ENCODE peak calls at places on chromosomes 6 and 20, in five cellular contexts. One of them, this sample, is unnamed. For H3K4me1, the result is how much of the 10 kb centered on the place peaks cover.

GRCh38 chr20:34997171-34997570 is 41.5 kb downstream of the MYH7B start:
- DNase-seq in tibial nerve: no peak
- DNase-seq in Peyer's patch: peak
- DNase-seq in endothelial cell of umbilical vein: no peak
- DNase-seq in colonic mucosa: peak
- DNase-seq in this sample: no peak

GRCh38 chr6:132020138-132020551 is 69.0 kb upstream of the CCN2 start:
- DNase-seq in Peyer's patch: peak
- DNase-seq in tibial nerve: peak
- DNase-seq in colonic mucosa: no peak
- DNase-seq in endothelial cell of umbilical vein: peak
- DNase-seq in this sample: no peak

GRCh38 chr20:5718896-5719595 is 31.2 kb upstream of the SHLD1 start:
- DNase-seq in tibial nerve: no peak
- DNase-seq in Peyer's patch: no peak
- DNase-seq in endothelial cell of umbilical vein: no peak
- DNase-seq in colonic mucosa: no peak
- DNase-seq in this sample: no peak

GRCh38 chr20:23361108-23361650 is 803 bp upstream of the GZF1 start:
- DNase-seq in tibial nerve: no peak
- DNase-seq in colonic mucosa: peak
- DNase-seq in endothelial cell of umbilical vein: no peak
- DNase-seq in Peyer's patch: no peak
- DNase-seq in this sample: no peak

GRCh38 chr20:38581830-38582358 is 897 bp downstream of the ADIG start:
- DNase-seq in tibial nerve: no peak
- DNase-seq in Peyer's patch: no peak
- DNase-seq in colonic mucosa: no peak
- DNase-seq in endothelial cell of umbilical vein: no peak
- DNase-seq in this sample: no peak

GRCh38 chr6:142945071-142945445 is at the start of gene HIVEP2:
- DNase-seq in colonic mucosa: peak
- DNase-seq in endothelial cell of umbilical vein: peak
- DNase-seq in tibial nerve: peak
- DNase-seq in Peyer's patch: peak
- DNase-seq in this sample: peak

GRCh38 chr6:53615633-53616449 is 49.7 kb downstream of the KLHL31 start:
- DNase-seq in colonic mucosa: peak
- DNase-seq in endothelial cell of umbilical vein: no peak
- DNase-seq in Peyer's patch: no peak
- DNase-seq in tibial nerve: no peak
- DNase-seq in this sample: no peak

GRCh38 chr6:130794686-130795085 is 32.5 kb upstream of the SMLR1 start:
- DNase-seq in Peyer's patch: no peak
- DNase-seq in tibial nerve: no peak
- DNase-seq in endothelial cell of umbilical vein: no peak
- DNase-seq in colonic mucosa: no peak
- DNase-seq in this sample: no peak

GRCh38 chr20:25009218-25010145 is 16.9 kb upstream of the APMAP start:
- DNase-seq in colonic mucosa: no peak
- DNase-seq in tibial nerve: no peak
- DNase-seq in Peyer's patch: peak
- DNase-seq in endothelial cell of umbilical vein: no peak
- DNase-seq in this sample: no peak

GRCh38 chr6:52089758-52090348 is 2.4 kb upstream of the PKHD1 start:
- DNase-seq in tibial nerve: no peak
- DNase-seq in Peyer's patch: no peak
- DNase-seq in endothelial cell of umbilical vein: no peak
- DNase-seq in colonic mucosa: no peak
- DNase-seq in this sample: no peak

GRCh38 chr6:40779399-40779798 is 192.2 kb upstream of the LRFN2 start:
- DNase-seq in tibial nerve: no peak
- DNase-seq in Peyer's patch: no peak
- DNase-seq in colonic mucosa: no peak
- DNase-seq in endothelial cell of umbilical vein: peak
- DNase-seq in this sample: no peak

GRCh38 chr6:96742702-96743101 is 94.6 kb downstream of the GPR63 start:
- DNase-seq in tibial nerve: no peak
- DNase-seq in colonic mucosa: no peak
- DNase-seq in Peyer's patch: no peak
- DNase-seq in endothelial cell of umbilical vein: no peak
- DNase-seq in this sample: no peak

GRCh38 chr6:132359891-132360290 is 41.4 kb downstream of the MOXD1 start:
- DNase-seq in tibial nerve: no peak
- DNase-seq in colonic mucosa: no peak
- DNase-seq in endothelial cell of umbilical vein: no peak
- DNase-seq in Peyer's patch: no peak
- DNase-seq in this sample: no peak

GRCh38 chr6:25366785-25367657 is 87.8 kb downstream of the CARMIL1 start:
- DNase-seq in endothelial cell of umbilical vein: no peak
- DNase-seq in Peyer's patch: no peak
- DNase-seq in tibial nerve: no peak
- DNase-seq in colonic mucosa: no peak
- DNase-seq in this sample: no peak

GRCh38 chr20:42350521-42350920 is 732.3 kb upstream of the CHD6 start:
- DNase-seq in endothelial cell of umbilical vein: no peak
- DNase-seq in Peyer's patch: no peak
- DNase-seq in colonic mucosa: no peak
- DNase-seq in tibial nerve: no peak
- DNase-seq in this sample: no peak

GRCh38 chr20:3560578-3560977 is 89.8 kb downstream of the ATRN start:
- DNase-seq in tibial nerve: no peak
- DNase-seq in colonic mucosa: no peak
- DNase-seq in endothelial cell of umbilical vein: no peak
- DNase-seq in Peyer's patch: no peak
- DNase-seq in this sample: no peak

GRCh38 chr20:41159547-41159946 is 22.2 kb downstream of the PLCG1 start:
- DNase-seq in endothelial cell of umbilical vein: no peak
- DNase-seq in Peyer's patch: no peak
- DNase-seq in tibial nerve: no peak
- DNase-seq in colonic mucosa: no peak
- DNase-seq in this sample: no peak

GRCh38 chr6:45116714-45117410 is 211.3 kb upstream of the RUNX2 start:
- DNase-seq in endothelial cell of umbilical vein: peak
- DNase-seq in tibial nerve: no peak
- DNase-seq in colonic mucosa: no peak
- DNase-seq in Peyer's patch: no peak
- DNase-seq in this sample: no peak

GRCh38 chr20:53822534-53822933 is 228.9 kb upstream of the ZNF217 start:
- DNase-seq in endothelial cell of umbilical vein: no peak
- DNase-seq in colonic mucosa: no peak
- DNase-seq in tibial nerve: no peak
- DNase-seq in Peyer's patch: no peak
- DNase-seq in this sample: no peak

GRCh38 chr6:154462425-154462824 is 48.1 kb downstream of the CNKSR3 start:
- DNase-seq in tibial nerve: no peak
- DNase-seq in colonic mucosa: no peak
- DNase-seq in endothelial cell of umbilical vein: no peak
- DNase-seq in Peyer's patch: no peak
- DNase-seq in this sample: no peak

GRCh38 chr6:111757342-111757741 is 115.9 kb downstream of the FYN start:
- DNase-seq in colonic mucosa: no peak
- DNase-seq in Peyer's patch: no peak
- DNase-seq in tibial nerve: no peak
- DNase-seq in endothelial cell of umbilical vein: peak
- DNase-seq in this sample: no peak

GRCh38 chr20:59829415-59830106 is 103.9 kb downstream of the SYCP2 start:
- DNase-seq in colonic mucosa: peak
- DNase-seq in tibial nerve: no peak
- DNase-seq in endothelial cell of umbilical vein: no peak
- DNase-seq in Peyer's patch: no peak
- DNase-seq in this sample: no peak

GRCh38 chr6:30060634-30060981 is 457 bp upstream of the POLR1H start:
- DNase-seq in Peyer's patch: peak
- DNase-seq in tibial nerve: no peak
- DNase-seq in colonic mucosa: peak
- DNase-seq in endothelial cell of umbilical vein: no peak
- DNase-seq in this sample: no peak

GRCh38 chr6:96089173-96089572 is 73.4 kb downstream of the FUT9 start:
- DNase-seq in endothelial cell of umbilical vein: no peak
- DNase-seq in colonic mucosa: no peak
- DNase-seq in Peyer's patch: no peak
- DNase-seq in tibial nerve: no peak
- DNase-seq in this sample: no peak

GRCh38 chr20:53040678-53041674 is 68.8 kb downstream of the TSHZ2 start:
- DNase-seq in Peyer's patch: no peak
- DNase-seq in tibial nerve: no peak
- DNase-seq in endothelial cell of umbilical vein: no peak
- DNase-seq in colonic mucosa: peak
- DNase-seq in this sample: no peak

GRCh38 chr6:143757346-143757832 is 79.6 kb downstream of the PHACTR2 start:
- DNase-seq in tibial nerve: no peak
- DNase-seq in endothelial cell of umbilical vein: no peak
- DNase-seq in Peyer's patch: no peak
- DNase-seq in colonic mucosa: no peak
- DNase-seq in this sample: no peak

DNA sequence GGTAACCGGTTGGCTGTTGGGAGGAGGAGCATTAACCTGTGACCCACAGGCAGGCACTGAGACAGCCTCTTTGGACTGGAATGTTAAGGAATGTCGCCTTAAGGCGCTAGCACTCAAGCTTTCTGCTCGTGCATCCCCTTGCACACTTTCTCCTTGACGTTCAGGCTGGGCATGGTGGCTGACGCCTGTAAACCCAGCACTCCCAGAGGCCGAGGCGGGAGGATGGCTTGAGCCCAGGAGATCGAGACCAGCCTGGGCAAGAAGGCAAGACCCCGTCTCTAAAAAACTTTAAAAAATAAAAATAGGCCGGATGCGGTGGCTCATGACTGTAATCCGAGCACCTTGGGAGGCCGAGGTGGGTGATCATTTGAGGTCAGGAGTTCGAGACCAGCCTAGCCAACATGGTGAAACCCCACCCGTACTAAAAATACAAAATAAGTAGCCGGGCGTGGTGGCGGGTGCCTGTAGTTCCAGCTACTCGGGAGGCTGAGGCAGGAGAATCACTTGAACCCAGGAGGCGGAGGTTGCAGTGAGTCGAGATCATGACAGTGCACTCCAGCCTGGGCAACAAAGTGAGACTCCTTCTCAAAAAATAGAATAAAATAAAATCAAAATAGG is 1.9 kb upstream of the GID8 start:
- DNase-seq in Peyer's patch: no peak
- DNase-seq in tibial nerve: no peak
- DNase-seq in endothelial cell of umbilical vein: no peak
- DNase-seq in colonic mucosa: no peak
- DNase-seq in this sample: no peak
- H3K27ac ChIP-seq in Peyer's patch: no peak
- H3K27ac ChIP-seq in tibial nerve: no peak
- H3K27ac ChIP-seq in endothelial cell of umbilical vein: no peak
- H3K27ac ChIP-seq in colonic mucosa: no peak
- H3K27ac ChIP-seq in this sample: peak

GRCh38 chr20:62858059-62858458 is 3.6 kb downstream of the TCFL5 start:
- DNase-seq in endothelial cell of umbilical vein: no peak
- DNase-seq in tibial nerve: no peak
- DNase-seq in Peyer's patch: no peak
- DNase-seq in colonic mucosa: no peak
- DNase-seq in this sample: no peak

GRCh38 chr20:62860924-62861691 is 514 bp downstream of the TCFL5 start:
- DNase-seq in Peyer's patch: no peak
- DNase-seq in colonic mucosa: no peak
- DNase-seq in tibial nerve: no peak
- DNase-seq in endothelial cell of umbilical vein: no peak
- DNase-seq in this sample: no peak

GRCh38 chr20:62859721-62860120 is 1.9 kb downstream of the TCFL5 start:
- DNase-seq in tibial nerve: no peak
- DNase-seq in colonic mucosa: no peak
- DNase-seq in Peyer's patch: no peak
- DNase-seq in endothelial cell of umbilical vein: no peak
- DNase-seq in this sample: no peak

GRCh38 chr20:62861732-62862336 is at the start of gene TCFL5:
- DNase-seq in colonic mucosa: peak
- DNase-seq in endothelial cell of umbilical vein: peak
- DNase-seq in tibial nerve: peak
- DNase-seq in Peyer's patch: peak
- DNase-seq in this sample: peak

GRCh38 chr20:62860391-62860923 is 1.2 kb downstream of the TCFL5 start:
- DNase-seq in tibial nerve: no peak
- DNase-seq in endothelial cell of umbilical vein: peak
- DNase-seq in Peyer's patch: no peak
- DNase-seq in colonic mucosa: no peak
- DNase-seq in this sample: no peak
- H3K4me1 ChIP-seq in tibial nerve: under half
- H3K4me1 ChIP-seq in endothelial cell of umbilical vein: under half
- H3K4me1 ChIP-seq in Peyer's patch: under half
- H3K4me1 ChIP-seq in colonic mucosa: under half
- H3K4me1 ChIP-seq in this sample: under half

DNA sequence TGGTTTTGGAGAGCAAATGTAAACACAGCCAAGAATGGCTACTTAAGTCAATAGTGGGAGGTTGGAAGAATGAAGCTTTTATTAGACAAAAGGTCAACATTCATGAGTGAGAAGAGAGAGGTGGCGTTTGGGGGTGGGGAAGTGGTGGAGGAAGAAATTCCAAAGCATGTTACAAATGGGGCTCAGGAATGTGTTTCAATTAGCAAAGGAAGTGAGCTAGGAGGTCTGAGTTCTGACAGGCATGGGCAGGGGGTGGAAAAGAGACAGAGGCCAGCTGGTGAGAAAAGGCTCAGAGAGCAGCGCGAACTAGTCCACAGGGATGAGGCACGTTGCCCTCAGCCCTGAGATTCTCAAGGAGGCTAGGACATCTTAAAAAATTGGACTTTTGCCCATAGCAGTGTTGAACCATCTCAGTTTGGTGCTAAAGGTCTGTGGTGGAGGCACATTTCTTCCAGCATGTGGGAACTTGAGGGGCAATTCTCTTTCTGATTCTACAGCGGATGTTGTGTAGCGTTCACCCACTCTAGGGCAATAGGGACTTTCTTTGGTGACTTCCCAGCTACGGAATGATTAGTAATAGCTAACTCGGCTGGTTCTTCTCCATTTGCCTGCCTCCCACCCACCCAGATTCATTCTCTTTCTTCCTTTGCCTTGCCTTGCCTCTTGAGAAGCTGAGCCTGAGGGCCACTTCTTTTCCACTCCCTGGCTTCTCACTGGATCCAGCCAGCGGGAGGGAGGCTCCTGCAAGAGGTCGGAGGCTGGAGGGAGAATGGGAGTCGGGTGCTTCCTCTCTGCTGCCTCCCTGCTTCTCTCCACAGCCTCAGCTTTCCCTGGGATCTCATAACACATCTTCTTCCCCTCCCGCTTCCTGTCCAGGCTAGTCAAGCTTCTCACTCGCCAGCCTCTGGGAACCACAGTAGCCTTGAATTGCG is 45.1 kb upstream of the NEDD9 start:
- DNase-seq in endothelial cell of umbilical vein: peak
- DNase-seq in colonic mucosa: no peak
- DNase-seq in tibial nerve: no peak
- DNase-seq in Peyer's patch: no peak
- DNase-seq in this sample: peak
- H3K27ac ChIP-seq in endothelial cell of umbilical vein: peak
- H3K27ac ChIP-seq in colonic mucosa: no peak
- H3K27ac ChIP-seq in tibial nerve: peak
- H3K27ac ChIP-seq in Peyer's patch: peak
- H3K27ac ChIP-seq in this sample: no peak

DNA sequence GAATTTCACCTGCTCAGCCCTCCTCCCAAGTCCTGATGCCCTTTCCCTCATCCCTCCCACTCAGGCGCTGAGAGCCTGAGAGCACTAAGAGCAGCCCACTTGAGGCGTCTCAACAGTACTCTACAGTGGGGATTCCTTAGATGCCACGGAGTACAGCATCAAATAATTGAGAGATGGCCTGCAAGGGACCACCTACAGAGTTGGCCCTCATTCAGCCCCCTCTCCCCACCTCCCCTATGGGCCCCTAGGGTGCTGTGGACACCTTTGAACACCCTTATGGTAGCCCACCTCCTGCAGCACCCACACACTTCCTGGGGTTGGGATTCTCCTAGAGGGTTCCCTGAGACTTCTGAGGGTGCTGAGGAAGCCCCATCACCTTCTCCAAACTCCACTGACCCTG is 37.1 kb upstream of the SIRPG start:
- DNase-seq in Peyer's patch: no peak
- DNase-seq in tibial nerve: no peak
- DNase-seq in endothelial cell of umbilical vein: no peak
- DNase-seq in colonic mucosa: no peak
- DNase-seq in this sample: no peak
- H3K4me1 ChIP-seq in Peyer's patch: under half
- H3K4me1 ChIP-seq in tibial nerve: under half
- H3K4me1 ChIP-seq in endothelial cell of umbilical vein: under half
- H3K4me1 ChIP-seq in colonic mucosa: under half
- H3K4me1 ChIP-seq in this sample: under half

This sample was measured in lung.